ENCODE peak calls at places on chromosomes 11 and 22, in four cellular contexts. One of them, this sample, is unnamed. For H3K9me3, the result is how much of the 10 kb centered on the place peaks cover.

GRCh38 chr11:395866-396265 is 1.9 kb downstream of the PKP3 start:
- DNase-seq in fibroblast of lung: no peak
- DNase-seq in psoas muscle: no peak
- DNase-seq in left ventricle myocardium inferior: no peak
- DNase-seq in this sample: no peak

GRCh38 chr11:64590763-64591221 is at the start of gene SLC22A12:
- DNase-seq in left ventricle myocardium inferior: peak
- DNase-seq in psoas muscle: no peak
- DNase-seq in fibroblast of lung: no peak
- DNase-seq in this sample: no peak

GRCh38 chr11:60756307-60757032 is at the start of gene MS4A15:
- DNase-seq in fibroblast of lung: no peak
- DNase-seq in left ventricle myocardium inferior: no peak
- DNase-seq in psoas muscle: no peak
- DNase-seq in this sample: no peak

GRCh38 chr11:75476716-75477613 is 44.0 kb upstream of the KLHL35 start:
- DNase-seq in psoas muscle: peak
- DNase-seq in left ventricle myocardium inferior: peak
- DNase-seq in fibroblast of lung: no peak
- DNase-seq in this sample: no peak

GRCh38 chr11:124150684-124151083 is 32.5 kb upstream of the OR10D3 start:
- DNase-seq in psoas muscle: no peak
- DNase-seq in left ventricle myocardium inferior: no peak
- DNase-seq in fibroblast of lung: no peak
- DNase-seq in this sample: no peak

GRCh38 chr11:20207781-20208621 is 47.7 kb upstream of the DBX1 start:
- DNase-seq in fibroblast of lung: peak
- DNase-seq in psoas muscle: no peak
- DNase-seq in left ventricle myocardium inferior: no peak
- DNase-seq in this sample: no peak

GRCh38 chr11:795638-796564 is 2.2 kb downstream of the SLC25A22 start:
- DNase-seq in fibroblast of lung: peak
- DNase-seq in left ventricle myocardium inferior: peak
- DNase-seq in psoas muscle: peak
- DNase-seq in this sample: peak

GRCh38 chr11:61711493-61711892 is 31.3 kb downstream of the DAGLA start:
- DNase-seq in left ventricle myocardium inferior: no peak
- DNase-seq in psoas muscle: no peak
- DNase-seq in fibroblast of lung: no peak
- DNase-seq in this sample: no peak

GRCh38 chr22:33851240-33851639 is 69.0 kb downstream of the LARGE1 start:
- DNase-seq in fibroblast of lung: no peak
- DNase-seq in psoas muscle: no peak
- DNase-seq in left ventricle myocardium inferior: no peak
- DNase-seq in this sample: no peak

GRCh38 chr11:125215951-125216350 is 51.4 kb downstream of the PKNOX2 start:
- DNase-seq in left ventricle myocardium inferior: no peak
- DNase-seq in psoas muscle: no peak
- DNase-seq in fibroblast of lung: no peak
- DNase-seq in this sample: no peak

GRCh38 chr11:11010624-11011127 is 152.8 kb upstream of the ZBED5 start:
- DNase-seq in fibroblast of lung: peak
- DNase-seq in left ventricle myocardium inferior: peak
- DNase-seq in psoas muscle: peak
- DNase-seq in this sample: no peak

GRCh38 chr11:18408558-18409242 is 3.4 kb upstream of the LDHC start:
- DNase-seq in left ventricle myocardium inferior: no peak
- DNase-seq in psoas muscle: no peak
- DNase-seq in fibroblast of lung: no peak
- DNase-seq in this sample: no peak

GRCh38 chr22:33639588-33640254 is 280.6 kb downstream of the LARGE1 start:
- DNase-seq in left ventricle myocardium inferior: no peak
- DNase-seq in fibroblast of lung: no peak
- DNase-seq in psoas muscle: no peak
- DNase-seq in this sample: no peak

GRCh38 chr11:7208391-7208790 is 43.3 kb upstream of the SYT9 start:
- DNase-seq in psoas muscle: no peak
- DNase-seq in left ventricle myocardium inferior: no peak
- DNase-seq in fibroblast of lung: no peak
- DNase-seq in this sample: no peak

GRCh38 chr11:76788661-76789442 is 5.7 kb downstream of the TSKU start:
- DNase-seq in psoas muscle: no peak
- DNase-seq in left ventricle myocardium inferior: no peak
- DNase-seq in fibroblast of lung: no peak
- DNase-seq in this sample: no peak

GRCh38 chr22:25206998-25207397 is 7.3 kb downstream of the CRYBB3 start:
- DNase-seq in left ventricle myocardium inferior: no peak
- DNase-seq in fibroblast of lung: no peak
- DNase-seq in psoas muscle: no peak
- DNase-seq in this sample: no peak

GRCh38 chr11:19240420-19241259 is at the start of gene E2F8:
- DNase-seq in psoas muscle: peak
- DNase-seq in fibroblast of lung: peak
- DNase-seq in left ventricle myocardium inferior: peak
- DNase-seq in this sample: peak

GRCh38 chr11:292211-293121 is 3.5 kb downstream of the PGGHG start:
- DNase-seq in psoas muscle: peak
- DNase-seq in fibroblast of lung: no peak
- DNase-seq in left ventricle myocardium inferior: peak
- DNase-seq in this sample: no peak

GRCh38 chr11:44813401-44813800 is 86.6 kb downstream of the TSPAN18 start:
- DNase-seq in psoas muscle: no peak
- DNase-seq in fibroblast of lung: no peak
- DNase-seq in left ventricle myocardium inferior: peak
- DNase-seq in this sample: no peak

GRCh38 chr11:44382648-44383240 is 72.8 kb upstream of the ALX4 start:
- DNase-seq in psoas muscle: no peak
- DNase-seq in left ventricle myocardium inferior: no peak
- DNase-seq in fibroblast of lung: no peak
- DNase-seq in this sample: no peak

GRCh38 chr11:112632866-112633505 is 328.2 kb upstream of the NCAM1 start:
- DNase-seq in left ventricle myocardium inferior: no peak
- DNase-seq in fibroblast of lung: no peak
- DNase-seq in psoas muscle: no peak
- DNase-seq in this sample: no peak

GRCh38 chr22:42797021-42797420 is 60.1 kb downstream of the ARFGAP3 start:
- DNase-seq in left ventricle myocardium inferior: peak
- DNase-seq in fibroblast of lung: no peak
- DNase-seq in psoas muscle: peak
- DNase-seq in this sample: no peak

GRCh38 chr11:2748814-2749554 is 49.2 kb upstream of the KCNQ1OT1 start:
- DNase-seq in left ventricle myocardium inferior: peak
- DNase-seq in psoas muscle: no peak
- DNase-seq in fibroblast of lung: no peak
- DNase-seq in this sample: no peak

GRCh38 chr22:39723463-39723862 is 152.9 kb downstream of the CACNA1I start:
- DNase-seq in psoas muscle: no peak
- DNase-seq in left ventricle myocardium inferior: no peak
- DNase-seq in fibroblast of lung: no peak
- DNase-seq in this sample: no peak

GRCh38 chr22:25120093-25120561 is 79.5 kb upstream of the CRYBB3 start:
- DNase-seq in fibroblast of lung: no peak
- DNase-seq in psoas muscle: no peak
- DNase-seq in left ventricle myocardium inferior: no peak
- DNase-seq in this sample: no peak

GRCh38 chr22:43310798-43311197 is 32.4 kb downstream of the SCUBE1 start:
- DNase-seq in psoas muscle: no peak
- DNase-seq in fibroblast of lung: no peak
- DNase-seq in left ventricle myocardium inferior: no peak
- DNase-seq in this sample: no peak

GRCh38 chr22:45072322-45072903 is 62.6 kb upstream of the PHF21B start:
- DNase-seq in psoas muscle: no peak
- DNase-seq in left ventricle myocardium inferior: no peak
- DNase-seq in fibroblast of lung: peak
- DNase-seq in this sample: no peak

GRCh38 chr11:48020092-48020755 is 39.9 kb downstream of the PTPRJ start:
- DNase-seq in left ventricle myocardium inferior: no peak
- DNase-seq in fibroblast of lung: no peak
- DNase-seq in psoas muscle: no peak
- DNase-seq in this sample: peak

GRCh38 chr11:73598719-73599379 is 937 bp upstream of the FAM168A start:
- DNase-seq in fibroblast of lung: no peak
- DNase-seq in left ventricle myocardium inferior: no peak
- DNase-seq in psoas muscle: no peak
- DNase-seq in this sample: no peak

GRCh38 chr11:12092714-12093113 is 17.7 kb upstream of the MICAL2 start:
- DNase-seq in fibroblast of lung: no peak
- DNase-seq in psoas muscle: no peak
- DNase-seq in left ventricle myocardium inferior: no peak
- DNase-seq in this sample: no peak

GRCh38 chr11:29751618-29752017 is 265.2 kb downstream of the KCNA4 start:
- DNase-seq in psoas muscle: no peak
- DNase-seq in left ventricle myocardium inferior: no peak
- DNase-seq in fibroblast of lung: no peak
- DNase-seq in this sample: no peak

GRCh38 chr22:49767355-49768062 is 60.2 kb downstream of the BRD1 start:
- DNase-seq in psoas muscle: peak
- DNase-seq in left ventricle myocardium inferior: peak
- DNase-seq in fibroblast of lung: peak
- DNase-seq in this sample: peak

GRCh38 chr22:38786631-38787030 is 7.3 kb downstream of the DNAL4 start:
- DNase-seq in fibroblast of lung: no peak
- DNase-seq in psoas muscle: no peak
- DNase-seq in left ventricle myocardium inferior: no peak
- DNase-seq in this sample: no peak

GRCh38 chr11:62544521-62545436 is 1.8 kb downstream of the AHNAK start:
- DNase-seq in fibroblast of lung: no peak
- DNase-seq in psoas muscle: peak
- DNase-seq in left ventricle myocardium inferior: peak
- DNase-seq in this sample: no peak

GRCh38 chr11:117789241-117789640 is 7.8 kb downstream of the DSCAML1 start:
- DNase-seq in fibroblast of lung: no peak
- DNase-seq in psoas muscle: no peak
- DNase-seq in left ventricle myocardium inferior: no peak
- DNase-seq in this sample: no peak

GRCh38 chr11:69136471-69136870 is 19.3 kb upstream of the SMIM38 start:
- DNase-seq in psoas muscle: no peak
- DNase-seq in left ventricle myocardium inferior: no peak
- DNase-seq in fibroblast of lung: no peak
- DNase-seq in this sample: no peak

GRCh38 chr11:31262761-31263160 is 106.8 kb downstream of the DCDC1 start:
- DNase-seq in left ventricle myocardium inferior: no peak
- DNase-seq in fibroblast of lung: peak
- DNase-seq in psoas muscle: no peak
- DNase-seq in this sample: no peak

GRCh38 chr22:42074846-42075245 is 798 bp downstream of the PHETA2 start:
- DNase-seq in psoas muscle: no peak
- DNase-seq in fibroblast of lung: no peak
- DNase-seq in left ventricle myocardium inferior: no peak
- DNase-seq in this sample: no peak

GRCh38 chr22:45949258-45949870 is 27.6 kb downstream of the WNT7B start:
- DNase-seq in psoas muscle: no peak
- DNase-seq in left ventricle myocardium inferior: no peak
- DNase-seq in fibroblast of lung: no peak
- DNase-seq in this sample: no peak

GRCh38 chr11:96259053-96259837 is 83.8 kb downstream of the MAML2 start:
- DNase-seq in fibroblast of lung: peak
- DNase-seq in psoas muscle: no peak
- DNase-seq in left ventricle myocardium inferior: no peak
- DNase-seq in this sample: no peak

GRCh38 chr11:131667566-131667965 is 297.2 kb downstream of the NTM start:
- DNase-seq in psoas muscle: no peak
- DNase-seq in fibroblast of lung: no peak
- DNase-seq in left ventricle myocardium inferior: no peak
- DNase-seq in this sample: no peak
- H3K4me3 ChIP-seq in psoas muscle: no peak
- H3K4me3 ChIP-seq in fibroblast of lung: no peak
- H3K4me3 ChIP-seq in left ventricle myocardium inferior: no peak
- H3K4me3 ChIP-seq in this sample: no peak

DNA sequence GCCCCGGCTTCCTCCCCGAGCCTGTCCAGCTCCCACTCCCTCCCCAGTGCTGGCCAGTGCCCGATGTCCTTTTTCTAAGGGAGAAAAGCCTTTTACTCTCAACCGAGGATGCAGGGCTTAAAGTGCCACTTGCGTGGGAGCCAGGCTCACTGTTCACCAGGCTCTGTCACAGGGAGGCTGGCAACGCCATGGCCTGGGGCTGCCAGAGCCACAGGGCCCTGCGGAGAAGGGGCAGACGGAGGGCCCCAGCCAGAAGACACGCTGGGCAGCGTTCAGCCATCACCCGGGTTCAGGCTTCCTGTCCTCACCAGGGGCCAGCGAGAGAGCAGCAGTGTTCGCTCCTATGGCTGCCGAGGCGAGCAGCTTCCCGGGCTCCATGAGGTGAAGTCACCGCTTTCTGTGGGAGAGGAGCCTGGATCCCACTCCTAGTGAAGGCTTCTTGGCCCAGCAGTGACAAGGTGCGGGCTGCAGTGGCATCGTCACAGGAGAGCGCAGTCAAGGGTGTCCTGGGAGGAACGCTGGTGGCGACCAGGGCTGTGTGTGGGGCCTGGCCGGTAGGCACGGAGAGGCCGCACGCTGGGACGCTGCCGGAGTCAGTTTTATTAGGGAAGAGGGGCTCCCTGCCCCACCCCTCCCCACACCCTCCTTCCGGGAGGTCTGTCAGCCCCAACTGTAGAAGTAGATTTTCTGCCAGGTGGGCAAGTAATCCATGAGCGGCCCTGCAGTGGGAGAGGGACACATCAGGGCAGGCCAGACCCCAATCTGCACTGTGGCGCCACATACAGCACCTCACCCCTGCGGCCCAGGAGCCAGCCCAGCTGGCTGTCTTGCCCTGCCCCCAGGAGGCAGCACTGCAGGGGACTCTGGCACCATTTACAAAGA is 2.8 kb upstream of the FREY1 start:
- DNase-seq in psoas muscle: no peak
- DNase-seq in fibroblast of lung: no peak
- DNase-seq in left ventricle myocardium inferior: no peak
- DNase-seq in this sample: no peak
- H3K9me3 ChIP-seq in psoas muscle: under half
- H3K9me3 ChIP-seq in fibroblast of lung: under half
- H3K9me3 ChIP-seq in left ventricle myocardium inferior: under half
- H3K9me3 ChIP-seq in this sample: under half

GRCh38 chr22:23220485-23221350 is 40.4 kb downstream of the BCR start:
- DNase-seq in psoas muscle: no peak
- DNase-seq in left ventricle myocardium inferior: peak
- DNase-seq in fibroblast of lung: peak
- DNase-seq in this sample: no peak
- H3K4me3 ChIP-seq in psoas muscle: no peak
- H3K4me3 ChIP-seq in left ventricle myocardium inferior: no peak
- H3K4me3 ChIP-seq in fibroblast of lung: no peak
- H3K4me3 ChIP-seq in this sample: no peak

GRCh38 chr22:48099671-48100070 is 1337.2 kb downstream of the TBC1D22A start:
- DNase-seq in psoas muscle: no peak
- DNase-seq in fibroblast of lung: no peak
- DNase-seq in left ventricle myocardium inferior: no peak
- DNase-seq in this sample: no peak
- H3K9me3 ChIP-seq in psoas muscle: under half
- H3K9me3 ChIP-seq in fibroblast of lung: under half
- H3K9me3 ChIP-seq in left ventricle myocardium inferior: under half
- H3K9me3 ChIP-seq in this sample: under half

This sample was measured in CD4-positive, CD25-positive, alpha-beta regulatory T cell.